ENCODE peak calls at places on chromosome 12, in eight cellular contexts. K is sigmoid colon, Q is K562, W is IMR-90, U is HCT116, C is A549, L is lower leg skin, J is uterus. O is an unnamed sample.
A peak's percentile ranks its signal among the peaks of the same experiment; 100 is the strongest.

GRCh38 chr12:3220382-3221321 is 143.5 kb downstream of the TSPAN9 start:
- DNase-seq in K (no peak), Q (no peak), W (no peak), U (no peak), C (no peak), L (no peak), J (no peak), O (no peak)

GRCh38 chr12:110042260-110042659 is 6.1 kb downstream of the C12orf76 start:
- DNase-seq in K (no peak), Q (no peak), W (no peak), U (no peak), C (no peak), L (no peak), J (no peak), O (no peak)

GRCh38 chr12:95998611-95999300 is 2.6 kb upstream of the HAL start:
- DNase-seq in K (no peak), Q (peak; percentile 30), W (peak; percentile 61), U (peak; percentile 35), C (peak; percentile 50), L (no peak), J (no peak), O (no peak)

GRCh38 chr12:76341436-76342030 is 6.7 kb downstream of the BBS10 start:
- DNase-seq in K (no peak), Q (no peak), W (peak; percentile 65), U (no peak), C (no peak), L (no peak), J (no peak), O (no peak)

GRCh38 chr12:29264424-29264823 is 115.3 kb downstream of the FAR2 start:
- DNase-seq in K (no peak), Q (no peak), W (no peak), U (no peak), C (no peak), L (no peak), J (no peak), O (no peak)

GRCh38 chr12:56836317-56836716 is 73.2 kb downstream of the HSD17B6 start:
- DNase-seq in K (peak; percentile 74), Q (no peak), W (no peak), U (no peak), C (no peak), L (no peak), J (no peak), O (peak; percentile 25)

GRCh38 chr12:118330421-118331018 is 42.2 kb downstream of the TAOK3 start:
- DNase-seq in K (no peak), Q (peak; percentile 50), W (peak; percentile 89), U (no peak), C (no peak), L (no peak), J (no peak), O (no peak)

GRCh38 chr12:91819132-91819447 is 326.6 kb downstream of the BTG1 start:
- DNase-seq in K (no peak), Q (no peak), W (no peak), U (no peak), C (no peak), L (peak; percentile 71), J (no peak), O (no peak)

GRCh38 chr12:68367903-68368302 is 35.7 kb upstream of the MDM1 start:
- DNase-seq in K (no peak), Q (no peak), W (no peak), U (no peak), C (no peak), L (no peak), J (no peak), O (no peak)

GRCh38 chr12:102954143-102954542 is 3.3 kb upstream of the ASCL1 start:
- DNase-seq in K (no peak), Q (no peak), W (no peak), U (no peak), C (no peak), L (no peak), J (no peak), O (no peak)

GRCh38 chr12:92396647-92397258 is 251.1 kb upstream of the BTG1 start:
- DNase-seq in K (no peak), Q (no peak), W (peak; percentile 58), U (no peak), C (peak; percentile 12), L (peak; percentile 35), J (no peak), O (no peak)

GRCh38 chr12:41684997-41685396 is 459.7 kb downstream of the GXYLT1 start:
- DNase-seq in K (no peak), Q (no peak), W (no peak), U (no peak), C (no peak), L (no peak), J (no peak), O (no peak)

GRCh38 chr12:115160290-115161108 is 476.5 kb upstream of the TBX3 start:
- DNase-seq in K (no peak), Q (no peak), W (no peak), U (no peak), C (no peak), L (no peak), J (no peak), O (no peak)

GRCh38 chr12:47707355-47707754 is 1.5 kb upstream of the RPAP3 start:
- DNase-seq in K (no peak), Q (no peak), W (no peak), U (no peak), C (no peak), L (no peak), J (no peak), O (no peak)

GRCh38 chr12:47704719-47705118 is 1.1 kb downstream of the RPAP3 start:
- DNase-seq in K (no peak), Q (no peak), W (no peak), U (no peak), C (no peak), L (no peak), J (no peak), O (no peak)

GRCh38 chr12:47707905-47708543 is 2.2 kb upstream of the RPAP3 start:
- DNase-seq in K (no peak), Q (no peak), W (no peak), U (no peak), C (no peak), L (no peak), J (no peak), O (no peak)

GRCh38 chr12:47705239-47705570 is 625 bp downstream of the RPAP3 start:
- DNase-seq in K (no peak), Q (no peak), W (peak; percentile 8), U (no peak), C (no peak), L (no peak), J (no peak), O (no peak)

GRCh38 chr12:47705571-47706425 is at the start of gene RPAP3:
- DNase-seq in K (peak; percentile 98), Q (peak; percentile 96), W (peak; percentile 91), U (peak; percentile 76), C (peak; percentile 81), L (peak; percentile 96), J (peak; percentile 97), O (peak; percentile 98)
- TF ChIP-seq POLR2A in K (peak; percentile 82), Q (peak; percentile 96), W (peak; percentile 87), U (peak; percentile 92), C (peak; percentile 96), L (no peak), J (peak; percentile 77), O (peak; percentile 65)

DNA sequence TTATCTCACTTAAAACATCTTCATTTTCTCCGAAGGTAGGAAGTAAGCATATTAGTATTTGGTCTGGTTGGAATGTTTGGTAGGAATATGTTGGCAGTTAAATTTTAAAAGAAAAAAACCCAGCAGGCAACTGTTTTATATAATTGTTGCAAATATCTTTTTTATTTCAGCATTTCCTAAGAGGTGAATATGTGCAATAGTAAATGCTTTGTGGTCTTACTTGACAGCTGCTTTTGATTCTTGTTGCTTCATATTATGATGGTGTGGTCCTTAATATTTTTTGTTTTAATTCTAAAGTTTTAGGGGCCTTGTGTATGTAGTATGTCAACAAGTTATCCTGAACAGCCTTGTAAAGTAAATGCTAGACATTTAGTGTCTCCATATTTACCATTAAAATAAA is 6.3 kb downstream of the TRAFD1 start:
- DNase-seq in K (no peak), Q (no peak), W (no peak), U (no peak), C (no peak), L (no peak), J (no peak), O (no peak)
- H3K4me3 ChIP-seq in K (no peak overlapping the region), Q (no peak overlapping the region), W (no peak overlapping the region), U (no peak overlapping the region), C (no peak overlapping the region), L (no peak overlapping the region), J (no peak overlapping the region), O (no peak overlapping the region)

DNA sequence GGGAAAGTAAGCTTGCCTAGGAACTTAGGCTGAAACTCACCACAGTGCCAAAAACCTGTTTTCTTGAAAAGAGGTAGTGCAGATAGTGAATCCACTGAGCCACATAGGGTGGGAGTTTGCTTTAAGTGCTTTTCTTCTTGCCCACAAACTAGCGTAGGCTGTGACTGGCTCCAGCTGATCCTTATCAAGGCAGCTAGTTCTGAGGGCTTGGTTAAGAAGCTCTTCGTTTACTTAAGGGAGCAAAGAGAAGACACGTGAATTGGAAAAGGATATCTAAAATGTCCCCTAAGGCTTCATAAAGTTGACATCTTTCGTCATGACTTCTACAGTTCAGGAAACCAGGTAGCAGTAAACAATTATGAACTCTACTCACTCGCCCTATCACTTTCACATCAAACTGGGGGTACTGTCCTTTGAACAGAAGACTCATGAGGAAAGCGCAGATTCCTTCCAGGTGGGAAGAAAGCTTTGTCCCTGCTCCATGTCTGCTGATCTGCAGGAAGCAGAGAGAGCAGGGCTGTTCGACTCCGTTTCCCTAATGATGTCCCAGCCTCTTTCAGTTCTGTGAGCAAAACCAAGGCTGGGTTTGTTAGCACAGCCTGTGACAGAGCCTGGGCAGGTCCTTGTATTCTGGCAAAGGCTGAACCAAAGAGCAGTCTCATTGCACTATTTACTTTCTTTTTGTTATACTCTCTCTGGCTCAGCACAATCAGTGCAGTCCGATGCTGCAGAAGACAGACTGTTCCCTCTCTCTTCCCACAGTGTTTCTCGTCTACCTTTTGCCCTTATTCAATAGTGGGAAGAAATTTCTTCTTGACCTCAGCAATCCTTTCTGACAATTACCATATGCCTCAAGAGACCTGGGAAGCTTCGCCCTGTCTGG is 93.5 kb upstream of the ETV6 start:
- DNase-seq in K (peak; percentile 77), Q (no peak), W (no peak), U (no peak), C (no peak), L (no peak), J (no peak), O (no peak)
- TF ChIP-seq POLR2A in K (no peak), Q (no peak), W (no peak), U (no peak), C (no peak), L (no peak), J (no peak), O (no peak)

GRCh38 chr12:48349471-48349870 is 1.2 kb downstream of the ZNF641 start:
- DNase-seq in K (no peak), Q (no peak), W (no peak), U (no peak), C (no peak), L (no peak), J (peak; percentile 47), O (peak; percentile 31)
- H3K4me3 ChIP-seq in K (no peak overlapping the region), Q (no peak overlapping the region), W (no peak overlapping the region), U (no peak overlapping the region), C (no peak overlapping the region), L (no peak overlapping the region), J (peak overlapping the region; percentile 75), O (peak overlapping the region; percentile 79)

GRCh38 chr12:50110127-50110761 is 1.8 kb upstream of the COX14 start:
- DNase-seq in K (peak; percentile 68), Q (peak; percentile 87), W (no peak), U (no peak), C (no peak), L (no peak), J (peak; percentile 37), O (no peak)
- TF ChIP-seq POLR2A in K (no peak), Q (peak; percentile 50), W (no peak), U (no peak), C (no peak), L (no peak), J (no peak), O (no peak)